ENCODE peak calls at places on chromosome 6, in five cellular contexts. I is body of pancreas, Q is upper lobe of right lung, N is cardiac muscle cell, V is endodermal cell. Y is an unnamed sample. For H3K27me3, the result is how much of the 10 kb centered on the place peaks cover.

GRCh38 chr6:93165850-93166249 is 253.5 kb downstream of the EPHA7 start:
- DNase-seq in I (no peak), Q (no peak), N (no peak), V (no peak), Y (peak)

GRCh38 chr6:49072146-49072545 is 390.9 kb downstream of the MMUT start:
- DNase-seq in I (no peak), Q (no peak), N (no peak), V (no peak), Y (peak)

GRCh38 chr6:151773382-151773781 is 34.1 kb upstream of the ESR1 start:
- DNase-seq in I (no peak), Q (no peak), N (no peak), V (peak), Y (peak)

GRCh38 chr6:38027685-38028373 is 208.3 kb downstream of the ZFAND3 start:
- DNase-seq in I (no peak), Q (no peak), N (peak), V (no peak), Y (peak)

GRCh38 chr6:138145402-138145801 is 16.3 kb upstream of the ARFGEF3 start:
- DNase-seq in I (no peak), Q (no peak), N (no peak), V (no peak), Y (no peak)

GRCh38 chr6:90860822-90861601 is 274.1 kb upstream of the MAP3K7 start:
- DNase-seq in I (no peak), Q (no peak), N (peak), V (no peak), Y (peak)

GRCh38 chr6:28474441-28475219 is 31.3 kb upstream of the ZSCAN23 start:
- DNase-seq in I (no peak), Q (no peak), N (peak), V (peak), Y (peak)

GRCh38 chr6:3233321-3233720 is 5.9 kb upstream of the TUBB2B start:
- DNase-seq in I (no peak), Q (no peak), N (no peak), V (peak), Y (no peak)

GRCh38 chr6:123808556-123808955 is 4.9 kb downstream of the NKAIN2 start:
- DNase-seq in I (no peak), Q (no peak), N (no peak), V (no peak), Y (peak)

GRCh38 chr6:137405806-137406205 is 88.4 kb downstream of the OLIG3 start:
- DNase-seq in I (no peak), Q (no peak), N (no peak), V (no peak), Y (no peak)

GRCh38 chr6:69846770-69847506 is 19.4 kb upstream of the COL19A1 start:
- DNase-seq in I (no peak), Q (no peak), N (no peak), V (no peak), Y (no peak)

GRCh38 chr6:157985378-157986155 is 3.9 kb downstream of the SYNJ2 start:
- DNase-seq in I (no peak), Q (peak), N (no peak), V (peak), Y (no peak)

GRCh38 chr6:108302371-108302770 is 7.5 kb downstream of the AFG1L start:
- DNase-seq in I (no peak), Q (no peak), N (no peak), V (no peak), Y (no peak)

GRCh38 chr6:71289039-71289801 is 609 bp downstream of the OGFRL1 start:
- DNase-seq in I (peak), Q (peak), N (peak), V (peak), Y (peak)

GRCh38 chr6:107847844-107848802 is 24.0 kb upstream of the SCML4 start:
- DNase-seq in I (peak), Q (peak), N (peak), V (peak), Y (peak)

GRCh38 chr6:36289281-36290018 is 19.6 kb downstream of the PNPLA1 start:
- DNase-seq in I (no peak), Q (no peak), N (no peak), V (peak), Y (peak)

GRCh38 chr6:109322825-109323580 is 59.3 kb downstream of the CD164 start:
- DNase-seq in I (no peak), Q (no peak), N (no peak), V (no peak), Y (peak)

GRCh38 chr6:87483929-87484328 is 11.2 kb downstream of the SLC35A1 start:
- DNase-seq in I (no peak), Q (no peak), N (peak), V (peak), Y (peak)

GRCh38 chr6:139374357-139375238 is at the start of gene CITED2:
- DNase-seq in I (peak), Q (peak), N (peak), V (peak), Y (peak)

GRCh38 chr6:71228461-71229041 is 60.1 kb upstream of the OGFRL1 start:
- DNase-seq in I (no peak), Q (no peak), N (peak), V (no peak), Y (peak)

GRCh38 chr6:146265051-146265450 is 236.2 kb downstream of the GRM1 start:
- DNase-seq in I (no peak), Q (no peak), N (no peak), V (no peak), Y (peak)

GRCh38 chr6:159979136-159979874 is 10.4 kb downstream of the IGF2R start:
- DNase-seq in I (no peak), Q (no peak), N (peak), V (peak), Y (peak)

GRCh38 chr6:113190170-113190569 is 667.0 kb upstream of the MARCKS start:
- DNase-seq in I (no peak), Q (no peak), N (peak), V (peak), Y (peak)

GRCh38 chr6:14396826-14397517 is 279.4 kb downstream of the CD83 start:
- DNase-seq in I (peak), Q (no peak), N (peak), V (peak), Y (peak)

GRCh38 chr6:117513174-117513573 is 30.7 kb downstream of the DCBLD1 start:
- DNase-seq in I (no peak), Q (no peak), N (peak), V (no peak), Y (no peak)

GRCh38 chr6:32139590-32139989 is 9.5 kb upstream of the FKBPL start:
- DNase-seq in I (no peak), Q (no peak), N (peak), V (no peak), Y (no peak)

GRCh38 chr6:153160221-153160620 is 29.1 kb upstream of the RGS17 start:
- DNase-seq in I (no peak), Q (no peak), N (peak), V (no peak), Y (no peak)

GRCh38 chr6:90411292-90411781 is 114.7 kb upstream of the BACH2 start:
- DNase-seq in I (no peak), Q (no peak), N (no peak), V (peak), Y (peak)

GRCh38 chr6:127516676-127517273 is 2.4 kb downstream of the MTCL3 start:
- DNase-seq in I (no peak), Q (peak), N (peak), V (peak), Y (peak)

GRCh38 chr6:88349511-88349910 is 183.4 kb upstream of the CNR1 start:
- DNase-seq in I (no peak), Q (no peak), N (peak), V (no peak), Y (peak)

GRCh38 chr6:139943391-139943790 is 568.9 kb upstream of the CITED2 start:
- DNase-seq in I (no peak), Q (no peak), N (peak), V (no peak), Y (peak)

GRCh38 chr6:47426524-47427302 is 50.9 kb upstream of the CD2AP start:
- DNase-seq in I (no peak), Q (no peak), N (no peak), V (no peak), Y (no peak)

GRCh38 chr6:145508107-145508506 is 227.2 kb downstream of the EPM2A start:
- DNase-seq in I (no peak), Q (no peak), N (peak), V (peak), Y (peak)

GRCh38 chr6:158730175-158730907 is 80.5 kb downstream of the SYTL3 start:
- DNase-seq in I (no peak), Q (no peak), N (no peak), V (peak), Y (no peak)

GRCh38 chr6:25637211-25637610 is 14.8 kb upstream of the SCGN start:
- DNase-seq in I (no peak), Q (no peak), N (peak), V (no peak), Y (no peak)

GRCh38 chr6:3176562-3177355 is 19.4 kb upstream of the TUBB2A start:
- DNase-seq in I (no peak), Q (no peak), N (peak), V (peak), Y (peak)

DNA sequence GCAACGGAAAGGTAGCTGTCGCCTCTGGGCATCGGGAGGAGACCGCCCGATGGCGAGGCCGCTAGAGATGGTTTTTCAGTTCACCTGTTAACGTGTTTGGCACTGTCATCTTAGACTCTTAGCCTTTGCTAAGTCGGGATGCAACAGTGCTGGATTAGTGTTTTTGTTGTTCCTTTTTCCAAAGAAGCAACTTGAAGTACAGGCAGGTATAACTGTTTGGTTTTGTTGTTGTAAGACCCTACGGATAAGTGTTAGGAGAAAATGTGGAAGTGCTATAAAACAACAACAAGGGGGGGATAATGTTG is 723 bp downstream of the MANEA start:
- DNase-seq in I (no peak), Q (no peak), N (no peak), V (no peak), Y (peak)
- H3K27me3 ChIP-seq in I (under half), Q (under half), N (under half), V (under half), Y (under half)

GRCh38 chr6:41503841-41504525 is 42.2 kb upstream of the FOXP4 start:
- DNase-seq in I (peak), Q (no peak), N (peak), V (peak), Y (no peak)

GRCh38 chr6:41502607-41503434 is 43.4 kb upstream of the FOXP4 start:
- DNase-seq in I (no peak), Q (peak), N (peak), V (peak), Y (no peak)

GRCh38 chr6:41504526-41505021 is 41.6 kb upstream of the FOXP4 start:
- DNase-seq in I (no peak), Q (no peak), N (peak), V (no peak), Y (no peak)

GRCh38 chr6:41503435-41503768 is 42.8 kb upstream of the FOXP4 start:
- DNase-seq in I (no peak), Q (no peak), N (no peak), V (no peak), Y (no peak)

DNA sequence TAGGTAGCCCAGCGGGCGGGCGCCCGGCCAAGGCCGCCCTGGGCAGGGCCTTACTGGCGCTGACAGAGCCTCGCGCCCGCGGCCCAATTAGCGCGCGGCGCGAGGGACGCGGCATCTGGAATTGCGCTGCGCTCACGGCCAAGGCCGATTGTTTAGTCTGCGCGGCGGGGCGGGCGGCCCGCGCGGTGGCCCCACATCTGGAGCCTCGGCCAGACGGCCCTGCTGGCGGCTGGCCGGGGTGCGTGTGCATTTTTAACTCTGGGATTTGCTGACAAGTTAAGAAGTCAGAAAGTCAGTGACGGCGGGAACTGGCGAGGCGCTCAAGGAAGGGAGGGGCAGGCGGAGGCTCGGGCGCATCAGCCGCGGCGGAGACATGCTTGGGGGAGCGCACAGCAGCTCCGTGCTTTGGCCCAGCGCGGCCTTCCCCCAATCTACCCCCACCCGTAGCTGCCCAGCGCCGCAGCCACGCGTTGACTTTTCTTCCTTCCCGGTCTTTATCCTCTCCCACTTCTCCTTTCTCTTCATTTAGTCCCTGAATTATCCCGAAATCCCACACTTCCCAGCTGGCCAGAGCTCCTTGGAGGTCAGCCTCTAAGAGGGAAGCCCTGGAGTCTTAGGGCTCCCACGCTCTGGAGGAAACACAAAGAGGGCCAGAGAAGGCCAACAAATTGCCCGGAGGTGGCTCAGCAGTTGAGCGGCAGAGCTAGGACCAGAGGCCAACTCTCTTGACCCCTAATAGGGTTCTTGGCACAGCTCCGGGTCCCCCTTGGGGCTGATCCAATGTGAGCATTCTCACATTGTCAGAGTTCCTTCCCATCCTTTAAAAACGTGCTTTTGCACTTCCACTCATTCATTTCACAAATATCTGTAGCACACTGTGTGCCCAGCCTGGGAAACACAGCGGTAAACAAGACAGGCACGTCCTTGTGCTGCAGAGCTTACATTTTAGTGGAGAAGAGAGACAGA is 40.8 kb upstream of the FOXP4 start:
- DNase-seq in I (peak), Q (peak), N (peak), V (peak), Y (no peak)
- H3K27me3 ChIP-seq in I (under half), Q (under half), N (under half), V (under half), Y (under half)

DNA sequence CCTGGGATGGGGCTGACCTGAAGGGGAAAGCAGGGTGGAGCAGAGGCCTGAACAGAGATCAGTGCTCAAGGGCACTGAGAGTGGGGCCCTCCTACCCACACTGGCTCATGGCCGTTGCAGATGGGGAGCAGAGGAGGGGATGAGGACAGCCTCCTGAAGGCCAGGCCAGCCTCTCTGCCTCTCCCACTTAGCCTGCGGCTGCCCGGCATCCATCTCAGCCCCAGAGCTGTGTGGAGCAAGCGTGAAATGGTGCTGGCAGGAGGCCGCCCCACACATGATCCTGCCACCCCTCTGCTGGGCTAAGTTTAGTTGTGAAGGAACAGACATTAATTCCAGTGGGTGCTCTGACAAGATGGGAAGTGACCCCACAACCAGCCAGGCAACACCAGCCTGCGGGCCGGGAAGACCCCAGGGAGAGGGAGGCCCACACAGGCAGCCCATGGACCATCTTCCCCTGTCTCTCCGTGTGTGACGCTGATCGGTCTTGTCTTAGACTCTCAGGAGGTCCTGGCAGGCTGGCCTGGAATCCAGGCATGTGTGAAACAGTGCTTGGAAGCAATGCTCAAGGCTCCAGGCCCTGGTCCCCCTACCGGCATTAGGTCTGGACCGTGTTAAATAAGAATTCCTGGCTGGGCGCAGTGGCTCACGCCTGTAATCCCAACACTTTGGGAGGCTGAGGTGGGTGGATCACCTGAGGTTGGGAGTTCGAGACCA is 13.3 kb downstream of the IP6K3 start:
- DNase-seq in I (no peak), Q (no peak), N (no peak), V (no peak), Y (no peak)
- H3K27me3 ChIP-seq in I (under half), Q (under half), N (under half), V (under half), Y (under half)

DNA sequence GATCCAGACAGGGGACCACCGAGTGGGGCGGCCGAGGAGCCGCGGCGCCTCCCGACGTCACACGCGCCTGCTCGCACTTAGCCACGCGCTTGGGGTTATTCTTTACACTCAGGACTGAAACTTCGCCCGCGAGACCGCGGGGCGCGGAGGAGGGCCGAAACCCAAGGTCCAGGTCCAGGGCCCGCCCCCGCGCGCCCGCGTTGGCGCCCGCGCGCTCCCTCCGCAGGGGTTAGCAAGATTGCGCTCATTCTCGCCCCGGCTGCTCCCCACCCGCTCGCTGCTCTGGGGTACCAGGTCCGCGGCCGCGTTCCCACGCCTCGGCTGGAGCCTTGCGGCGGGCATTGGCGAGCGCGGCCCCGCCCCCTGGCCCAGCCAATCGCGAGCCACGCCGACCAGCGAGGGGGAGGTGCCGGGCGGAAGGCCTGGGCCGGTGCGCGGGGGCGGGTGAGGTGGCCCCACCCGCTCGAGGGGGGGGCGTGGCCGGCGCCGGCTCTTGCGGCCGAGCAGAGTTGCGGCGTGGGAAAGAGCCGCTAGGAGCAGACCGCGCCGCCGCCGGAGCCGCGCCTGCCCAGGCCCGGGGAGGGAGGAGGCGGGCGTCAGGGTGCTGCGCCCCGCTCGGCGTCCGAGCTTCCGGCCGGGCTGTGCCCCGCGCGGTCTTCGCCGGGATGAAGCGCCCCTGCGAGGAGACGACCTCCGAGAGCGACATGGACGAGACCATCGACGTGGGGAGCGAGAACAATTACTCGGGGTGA is at the start of gene HEY2:
- DNase-seq in I (peak), Q (peak), N (peak), V (peak), Y (peak)
- H3K27me3 ChIP-seq in I (under half), Q (half or more), N (under half), V (half or more), Y (under half)

GRCh38 chr6:121639041-121639440 is 203.6 kb downstream of the GJA1 start:
- DNase-seq in I (no peak), Q (no peak), N (no peak), V (no peak), Y (no peak)

GRCh38 chr6:121635355-121635754 is 199.9 kb downstream of the GJA1 start:
- DNase-seq in I (no peak), Q (no peak), N (no peak), V (no peak), Y (no peak)

GRCh38 chr6:121645100-121645745 is 209.8 kb downstream of the GJA1 start:
- DNase-seq in I (no peak), Q (no peak), N (no peak), V (no peak), Y (no peak)

DNA sequence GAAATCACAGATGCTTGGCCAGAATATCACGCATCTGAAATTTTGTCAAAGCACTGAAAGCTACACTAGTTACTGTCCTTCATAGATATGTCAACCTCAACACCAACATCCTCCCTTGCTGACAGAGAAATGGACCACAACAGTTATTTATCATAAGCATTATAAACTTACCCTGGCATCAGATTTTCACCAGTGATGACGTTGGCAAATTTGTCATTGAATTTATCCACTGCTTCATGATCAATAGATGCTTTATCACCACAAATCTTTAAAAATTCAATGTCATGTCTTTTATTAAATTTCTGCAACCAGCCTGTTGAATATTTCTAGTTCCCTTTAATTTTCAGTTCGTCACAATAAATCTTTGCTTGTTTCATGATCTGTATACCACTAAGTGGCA is 205.7 kb downstream of the GJA1 start:
- DNase-seq in I (no peak), Q (no peak), N (no peak), V (no peak), Y (no peak)
- H3K27me3 ChIP-seq in I (under half), Q (under half), N (under half), V (under half), Y (under half)

DNA sequence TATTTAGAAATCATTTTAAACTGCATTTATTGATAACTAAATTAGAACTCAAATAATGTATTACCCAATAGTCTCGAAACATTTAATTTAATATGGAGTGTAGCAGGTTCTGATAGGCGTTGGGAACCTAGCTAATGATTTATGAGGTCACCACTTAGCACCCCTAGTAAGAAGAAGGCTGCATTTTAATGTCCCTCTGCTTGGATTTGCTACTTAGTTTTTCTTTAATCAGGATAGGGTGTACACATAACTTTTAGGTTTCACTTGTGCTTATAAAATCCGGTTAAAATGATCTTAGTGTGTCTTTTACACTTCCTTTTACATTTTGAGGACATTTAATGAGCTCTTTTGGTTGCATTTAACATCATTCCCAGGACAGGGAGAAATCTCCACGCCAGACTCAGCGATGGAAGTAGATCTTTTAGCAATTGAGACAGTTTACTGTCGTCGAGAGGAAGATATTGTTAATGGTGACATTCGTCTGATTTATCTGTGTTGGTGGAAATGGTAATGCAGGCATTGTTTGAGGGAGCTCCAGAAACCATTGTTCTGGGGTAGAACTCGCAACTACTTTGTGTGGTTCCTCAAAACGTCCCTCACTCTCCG is 5.6 kb downstream of the TFAP2A start:
- DNase-seq in I (no peak), Q (no peak), N (no peak), V (no peak), Y (peak)
- H3K27me3 ChIP-seq in I (under half), Q (half or more), N (half or more), V (half or more), Y (under half)